ENCODE peak calls at places on chromosome 9, in eight cellular contexts. U is uterus, V is PC-9, L is heart left ventricle, R is right atrium auricular region, H is dorsolateral prefrontal cortex, J is heart right ventricle, D is vagina. B is an unnamed sample.
A peak's percentile ranks its signal among the peaks of the same experiment; 100 is the strongest.

GRCh38 chr9:135811796-135812195 is 95.5 kb downstream of the CAMSAP1 start:
- DNase-seq in U (no peak), V (no peak), L (no peak), R (no peak), H (no peak), J (no peak), D (no peak), B (no peak)

GRCh38 chr9:112174223-112174964 is 703 bp downstream of the SUSD1 start:
- DNase-seq in U (peak; percentile 40), V (peak; percentile 81), L (peak; percentile 73), R (peak; percentile 72), H (no peak), J (peak; percentile 77), D (no peak), B (peak; percentile 68)

GRCh38 chr9:35553670-35554543 is 51.2 kb upstream of the TESK1 start:
- DNase-seq in U (peak; percentile 65), V (peak; percentile 39), L (peak; percentile 74), R (peak; percentile 86), H (peak; percentile 58), J (peak; percentile 40), D (no peak), B (peak; percentile 14)

GRCh38 chr9:38316166-38316765 is 76.2 kb upstream of the ALDH1B1 start:
- DNase-seq in U (no peak), V (no peak), L (no peak), R (no peak), H (no peak), J (no peak), D (peak; percentile 89), B (no peak)

GRCh38 chr9:14097215-14097614 is 216.7 kb downstream of the NFIB start:
- DNase-seq in U (no peak), V (no peak), L (no peak), R (no peak), H (no peak), J (no peak), D (no peak), B (no peak)

GRCh38 chr9:91040371-91041215 is 239.0 kb downstream of the SYK start:
- DNase-seq in U (peak; percentile 11), V (no peak), L (no peak), R (no peak), H (no peak), J (no peak), D (peak; percentile 67), B (no peak)

GRCh38 chr9:126395439-126396212 is 69.0 kb downstream of the MVB12B start:
- DNase-seq in U (no peak), V (no peak), L (no peak), R (no peak), H (no peak), J (no peak), D (no peak), B (no peak)

GRCh38 chr9:93436655-93437407 is 14.7 kb upstream of the FAM120A start:
- DNase-seq in U (no peak), V (no peak), L (no peak), R (no peak), H (no peak), J (no peak), D (no peak), B (no peak)

GRCh38 chr9:127754761-127755557 is 19.9 kb upstream of the TOR2A start:
- DNase-seq in U (no peak), V (no peak), L (no peak), R (no peak), H (no peak), J (no peak), D (no peak), B (no peak)

GRCh38 chr9:79425840-79426239 is 145.9 kb upstream of the TLE4 start:
- DNase-seq in U (no peak), V (no peak), L (no peak), R (no peak), H (no peak), J (no peak), D (no peak), B (no peak)

GRCh38 chr9:114910541-114910940 is 19.9 kb downstream of the TNFSF8 start:
- DNase-seq in U (no peak), V (peak; percentile 4), L (no peak), R (no peak), H (no peak), J (no peak), D (no peak), B (no peak)

GRCh38 chr9:70085241-70085640 is 41.6 kb downstream of the MAMDC2 start:
- DNase-seq in U (no peak), V (no peak), L (no peak), R (no peak), H (no peak), J (no peak), D (no peak), B (no peak)
- H3K27ac ChIP-seq in U (no peak overlapping the region), V (no peak overlapping the region), L (no peak overlapping the region), R (no peak overlapping the region), H (no peak overlapping the region), J (no peak overlapping the region), D (no peak overlapping the region), B (no peak overlapping the region)

DNA sequence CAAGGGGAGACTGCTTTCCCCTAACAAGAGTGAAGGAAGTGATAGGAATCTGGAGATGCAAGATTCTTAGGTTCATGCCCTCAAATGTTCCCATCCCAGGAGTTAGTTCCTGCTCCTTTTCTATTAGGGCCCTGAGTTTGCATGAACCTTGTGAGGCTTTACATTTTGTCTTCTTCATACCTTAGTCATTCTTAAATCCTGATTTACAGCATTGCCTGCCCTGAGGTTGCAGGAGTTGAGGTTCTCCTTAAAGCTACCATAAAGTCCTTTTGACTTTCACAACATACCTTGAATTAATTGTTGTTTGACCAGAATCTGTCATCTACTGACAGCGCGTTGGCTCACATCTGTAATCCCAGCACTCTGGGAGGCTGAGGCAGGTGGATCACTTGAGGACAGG is 151.5 kb upstream of the ABCA1 start:
- DNase-seq in U (no peak), V (peak; percentile 96), L (no peak), R (no peak), H (no peak), J (no peak), D (no peak), B (no peak)
- H3K27me3 ChIP-seq in U (no peaks in the 10 kb centered on the region), V (no peaks in the 10 kb centered on the region), L (no peaks in the 10 kb centered on the region), R (no peaks in the 10 kb centered on the region), H (no peaks in the 10 kb centered on the region), J (no peaks in the 10 kb centered on the region), D (no peaks in the 10 kb centered on the region), B (no peaks in the 10 kb centered on the region)

GRCh38 chr9:116944714-116945534 is 257.8 kb downstream of the TRIM32 start:
- DNase-seq in U (no peak), V (peak; percentile 51), L (no peak), R (no peak), H (no peak), J (no peak), D (no peak), B (no peak)

GRCh38 chr9:116942593-116943061 is 255.5 kb downstream of the TRIM32 start:
- DNase-seq in U (no peak), V (no peak), L (no peak), R (no peak), H (no peak), J (no peak), D (no peak), B (no peak)

GRCh38 chr9:116945817-116946216 is 258.7 kb downstream of the TRIM32 start:
- DNase-seq in U (no peak), V (no peak), L (no peak), R (no peak), H (no peak), J (no peak), D (no peak), B (no peak)

GRCh38 chr9:116941266-116941665 is 254.2 kb downstream of the TRIM32 start:
- DNase-seq in U (no peak), V (no peak), L (no peak), R (no peak), H (no peak), J (no peak), D (no peak), B (no peak)

DNA sequence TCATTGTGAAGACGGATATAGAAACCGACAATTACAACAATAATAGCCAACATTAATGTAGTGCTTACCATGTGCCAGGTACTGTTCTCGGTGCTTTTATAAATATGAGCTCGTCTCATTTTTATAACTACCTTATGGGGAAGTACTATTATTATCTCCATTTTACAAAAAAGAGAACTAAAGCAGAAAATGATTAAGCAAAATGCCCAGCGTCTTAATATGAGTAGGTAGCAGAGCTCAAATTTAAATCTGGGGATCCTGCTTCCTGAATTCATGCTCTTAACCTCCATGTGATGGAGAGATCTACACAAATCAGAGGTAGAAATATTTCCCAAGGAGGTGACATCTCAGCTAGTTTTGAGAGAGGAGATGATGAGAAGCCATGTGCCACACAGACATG is 256.9 kb downstream of the TRIM32 start:
- DNase-seq in U (no peak), V (no peak), L (no peak), R (no peak), H (no peak), J (no peak), D (no peak), B (no peak)
- H3K27ac ChIP-seq in U (no peak overlapping the region), V (no peak overlapping the region), L (no peak overlapping the region), R (no peak overlapping the region), H (no peak overlapping the region), J (no peak overlapping the region), D (no peak overlapping the region), B (no peak overlapping the region)

DNA sequence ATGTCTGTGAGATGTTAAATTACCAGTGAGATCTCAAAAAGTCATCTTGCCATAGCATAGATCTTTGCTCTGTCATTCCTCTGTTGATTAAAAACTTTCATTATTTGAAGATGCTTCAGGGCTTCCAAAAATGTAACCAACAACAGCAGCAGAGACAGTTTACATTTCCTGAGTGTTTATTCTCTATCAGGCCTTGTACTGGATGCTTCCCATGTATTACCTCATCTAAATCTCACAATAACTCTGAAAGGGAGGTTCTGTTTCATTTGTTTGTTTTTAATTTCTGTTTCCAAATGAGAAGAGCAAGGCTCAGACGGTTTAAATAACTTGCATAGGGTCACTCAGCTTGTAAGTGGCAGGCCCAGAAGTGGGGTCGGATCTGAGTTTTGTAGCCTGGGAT is 45.2 kb downstream of the MRRF start:
- DNase-seq in U (no peak), V (no peak), L (no peak), R (no peak), H (no peak), J (no peak), D (no peak), B (no peak)
- H3K27me3 ChIP-seq in U (no peaks in the 10 kb centered on the region), V (no peaks in the 10 kb centered on the region), L (no peaks in the 10 kb centered on the region), R (no peaks in the 10 kb centered on the region), H (no peaks in the 10 kb centered on the region), J (no peaks in the 10 kb centered on the region), D (no peaks in the 10 kb centered on the region), B (no peaks in the 10 kb centered on the region)